ENCODE peak calls at places on chromosome 21, in nine cellular contexts. X is suprapubic skin, Z is body of pancreas, H is upper lobe of left lung, V is tibial nerve, Q is uterus, S is spleen, R is testis, W is vagina. K is an unnamed sample.

GRCh38 chr21:41504030-41504429 is 3.9 kb downstream of the TMPRSS2 start:
- DNase-seq in V (no peak), S (no peak), H (peak), R (no peak), W (no peak), Z (no peak), Q (no peak), X (no peak), K (no peak)

GRCh38 chr21:33024278-33025103 is 1.2 kb upstream of the OLIG2 start:
- DNase-seq in X (no peak), Q (no peak), Z (no peak), V (no peak), R (no peak), H (no peak), W (no peak), S (no peak), K (no peak)

GRCh38 chr21:20661221-20661620 is 337.0 kb upstream of the NCAM2 start:
- DNase-seq in S (no peak), V (no peak), H (no peak), R (no peak), Z (no peak), W (no peak), Q (no peak), X (no peak), K (no peak)

GRCh38 chr21:40200962-40201361 is 333.7 kb downstream of the PCP4 start:
- DNase-seq in Q (no peak), S (no peak), W (no peak), R (no peak), V (no peak), Z (no peak), X (no peak), H (no peak), K (no peak)

GRCh38 chr21:17782051-17782450 is 37.1 kb downstream of the C21orf91 start:
- DNase-seq in H (no peak), S (no peak), Z (no peak), Q (no peak), X (no peak), R (no peak), W (no peak), V (no peak), K (no peak)

GRCh38 chr21:42757826-42758655 is 104.6 kb downstream of the PDE9A start:
- DNase-seq in V (no peak), H (no peak), S (peak), W (no peak), R (no peak), Z (no peak), Q (no peak), X (no peak), K (no peak)

GRCh38 chr21:44279621-44280260 is 5.9 kb upstream of the AIRE start:
- DNase-seq in Q (no peak), H (no peak), S (peak), R (no peak), X (no peak), W (no peak), V (no peak), Z (no peak), K (no peak)

GRCh38 chr21:43739648-43740435 is 20.9 kb downstream of the PDXK start:
- DNase-seq in Z (no peak), X (no peak), V (no peak), R (no peak), S (no peak), H (no peak), W (no peak), Q (no peak), K (no peak)

GRCh38 chr21:18114735-18115134 is 129.9 kb upstream of the CHODL start:
- DNase-seq in R (no peak), H (no peak), W (no peak), V (no peak), X (no peak), Z (no peak), S (no peak), Q (no peak), K (no peak)

GRCh38 chr21:34700605-34701004 is 31.8 kb downstream of the CLIC6 start:
- DNase-seq in H (peak), X (no peak), R (no peak), S (no peak), Z (no peak), W (no peak), V (no peak), Q (no peak), K (no peak)

GRCh38 chr21:41766883-41767605 is at the start of gene RIPK4:
- DNase-seq in H (peak), X (no peak), R (peak), Q (no peak), Z (peak), V (no peak), W (no peak), S (no peak), K (peak)

GRCh38 chr21:35145626-35146236 is 96.6 kb upstream of the RUNX1 start:
- DNase-seq in W (no peak), R (no peak), H (no peak), Z (no peak), Q (no peak), X (no peak), S (no peak), V (no peak), K (no peak)

GRCh38 chr21:35086357-35086756 is 37.3 kb upstream of the RUNX1 start:
- DNase-seq in R (no peak), V (no peak), Z (no peak), H (no peak), W (no peak), S (no peak), X (no peak), Q (no peak), K (no peak)

GRCh38 chr21:28396421-28396820 is 596.3 kb downstream of the LTN1 start:
- DNase-seq in Z (no peak), S (peak), W (no peak), V (no peak), H (no peak), X (no peak), Q (no peak), R (no peak), K (peak)

GRCh38 chr21:45291613-45292398 is 4.1 kb upstream of the POFUT2 start:
- DNase-seq in W (peak), X (peak), R (peak), H (no peak), S (peak), Z (no peak), Q (no peak), V (peak), K (no peak)

GRCh38 chr21:45405271-45405818 is 380 bp downstream of the COL18A1 start:
- DNase-seq in V (no peak), R (peak), H (no peak), Z (no peak), S (peak), W (no peak), Q (peak), X (no peak), K (peak)

GRCh38 chr21:33642896-33643657 is 776 bp downstream of the ITSN1 start:
- DNase-seq in Z (peak), X (no peak), S (peak), H (peak), W (no peak), V (no peak), R (peak), Q (peak), K (peak)

GRCh38 chr21:42646836-42647235 is 6.6 kb upstream of the PDE9A start:
- DNase-seq in V (no peak), Z (no peak), S (peak), W (no peak), Q (no peak), X (no peak), R (no peak), H (no peak), K (no peak)

GRCh38 chr21:43864313-43864805 is 664 bp upstream of the AGPAT3 start:
- DNase-seq in W (no peak), Q (no peak), V (no peak), S (peak), X (no peak), R (peak), Z (peak), H (no peak), K (peak)

GRCh38 chr21:46425566-46425965 is 33.1 kb upstream of the DIP2A start:
- DNase-seq in X (no peak), V (no peak), H (peak), Z (no peak), S (peak), W (no peak), Q (no peak), R (no peak), K (no peak)

GRCh38 chr21:45366476-45366875 is 38.5 kb upstream of the COL18A1 start:
- DNase-seq in V (no peak), W (no peak), X (no peak), S (no peak), R (no peak), H (no peak), Z (no peak), Q (no peak), K (no peak)

GRCh38 chr21:42474043-42474831 is 21.8 kb downstream of the RSPH1 start:
- DNase-seq in S (no peak), W (no peak), Z (peak), X (peak), V (no peak), H (peak), Q (no peak), R (no peak), K (no peak)

GRCh38 chr21:45536301-45537081 is 5.7 kb downstream of the SLC19A1 start:
- DNase-seq in R (no peak), V (peak), H (peak), Q (no peak), X (peak), W (no peak), S (peak), Z (no peak), K (no peak)

GRCh38 chr21:44804762-44805161 is 3.1 kb upstream of the UBE2G2 start:
- DNase-seq in Q (no peak), Z (no peak), W (no peak), S (no peak), H (no peak), V (no peak), X (no peak), R (no peak), K (no peak)

GRCh38 chr21:25949701-25950100 is 214.9 kb downstream of the GABPA start:
- DNase-seq in X (no peak), W (no peak), Z (no peak), R (no peak), V (no peak), S (no peak), H (no peak), Q (no peak), K (no peak)

GRCh38 chr21:46091631-46092025 is 6.3 kb upstream of the COL6A2 start:
- DNase-seq in Z (no peak), V (no peak), H (no peak), R (no peak), S (no peak), W (peak), Q (no peak), X (no peak), K (no peak)

GRCh38 chr21:35291034-35291433 is 241.9 kb upstream of the RUNX1 start:
- DNase-seq in R (no peak), V (no peak), S (no peak), Q (no peak), W (no peak), Z (no peak), H (no peak), X (no peak), K (no peak)

GRCh38 chr21:45457161-45457831 is 52.3 kb downstream of the COL18A1 start:
- DNase-seq in S (peak), V (no peak), H (no peak), Q (no peak), R (no peak), W (no peak), X (no peak), Z (no peak), K (no peak)

GRCh38 chr21:46055863-46056281 is 42.0 kb upstream of the COL6A2 start:
- DNase-seq in H (no peak), S (no peak), Q (peak), R (peak), W (peak), Z (no peak), V (no peak), X (no peak), K (no peak)

GRCh38 chr21:44870748-44871495 is 2.6 kb downstream of the PTTG1IP start:
- DNase-seq in W (no peak), V (no peak), Q (no peak), X (no peak), R (peak), Z (no peak), H (peak), S (no peak), K (no peak)

DNA sequence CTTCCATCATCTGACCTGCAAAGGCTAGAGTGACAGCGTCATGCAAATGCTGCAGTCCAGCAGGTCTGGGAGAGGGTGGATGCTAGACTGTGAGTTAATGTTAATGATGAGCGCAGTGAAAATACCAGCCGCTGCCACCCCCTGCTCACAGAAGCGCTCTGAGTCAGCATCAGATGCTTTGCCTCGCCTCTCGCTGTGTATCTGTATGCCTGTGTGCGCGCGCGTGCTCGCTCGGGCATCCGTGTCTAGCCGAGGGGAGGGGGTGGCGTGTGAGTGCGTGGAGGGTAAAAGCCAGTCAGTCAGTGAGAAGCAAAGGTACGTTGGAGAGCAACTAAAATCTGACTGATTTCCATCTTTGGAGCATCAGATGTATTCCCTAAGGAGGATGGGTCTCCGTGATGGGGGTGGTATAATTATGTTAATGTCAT is 858.7 kb downstream of the USP25 start:
- DNase-seq in X (peak), R (peak), H (peak), Z (peak), V (peak), S (no peak), Q (peak), W (no peak), K (no peak)
- TF ChIP-seq POLR2A in X (no peak), R (no peak), H (no peak), Z (peak), V (peak), S (no peak), Q (peak), W (no peak), K (no peak)

DNA sequence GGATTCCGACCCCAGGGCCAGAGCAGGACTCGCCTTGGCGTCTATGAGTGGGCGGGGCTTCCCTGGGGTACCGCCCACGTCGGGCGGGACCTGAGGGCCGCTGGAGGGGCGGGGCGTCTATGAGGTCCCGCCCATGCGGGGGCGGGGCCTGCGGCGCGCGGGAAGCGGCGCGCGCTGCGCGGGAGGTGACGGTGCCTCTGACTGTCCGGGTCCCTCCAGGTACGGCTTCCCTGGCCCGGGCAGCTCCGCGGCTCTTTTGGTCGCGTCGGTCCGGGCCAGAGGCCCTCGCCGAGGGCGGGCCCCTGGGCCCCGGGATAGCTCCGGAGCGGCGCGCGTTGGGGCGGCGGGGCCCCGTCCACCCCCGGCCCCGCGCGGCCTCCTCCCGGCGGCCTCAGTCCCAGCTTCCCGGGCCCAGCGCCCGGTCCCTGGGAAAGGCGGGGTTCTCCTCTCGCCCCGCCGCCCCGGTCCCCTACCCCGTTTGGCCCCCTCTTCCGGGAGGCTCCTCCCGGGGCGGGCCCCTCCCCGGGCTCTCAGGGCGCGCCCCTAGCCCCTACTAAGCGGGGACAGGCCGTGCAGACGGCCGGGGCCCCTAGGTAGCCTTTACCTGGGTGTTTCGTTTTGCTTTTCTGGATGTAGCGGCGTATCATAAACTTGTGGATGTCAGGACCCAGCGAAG is at the start of gene CHAF1B:
- DNase-seq in X (peak), H (peak), Q (peak), R (peak), W (no peak), V (peak), S (peak), Z (peak), K (peak)
- TF ChIP-seq POLR2A in X (no peak), H (peak), Q (peak), R (no peak), W (no peak), V (no peak), S (no peak), Z (peak), K (peak)

GRCh38 chr21:36923270-36923669 is 43.2 kb downstream of the HLCS start:
- DNase-seq in W (no peak), V (no peak), H (no peak), R (no peak), S (no peak), X (no peak), Q (no peak), Z (no peak), K (no peak)

GRCh38 chr21:36929622-36930021 is 36.8 kb downstream of the HLCS start:
- DNase-seq in Q (no peak), V (no peak), Z (peak), W (no peak), H (no peak), S (no peak), R (peak), X (no peak), K (no peak)

GRCh38 chr21:36928960-36929359 is 37.5 kb downstream of the HLCS start:
- DNase-seq in X (no peak), R (no peak), S (no peak), V (no peak), H (no peak), W (no peak), Z (no peak), Q (no peak), K (no peak)

GRCh38 chr21:36926989-36927695 is 39.3 kb downstream of the HLCS start:
- DNase-seq in S (no peak), Q (no peak), V (no peak), W (no peak), X (no peak), Z (no peak), R (no peak), H (no peak), K (no peak)

DNA sequence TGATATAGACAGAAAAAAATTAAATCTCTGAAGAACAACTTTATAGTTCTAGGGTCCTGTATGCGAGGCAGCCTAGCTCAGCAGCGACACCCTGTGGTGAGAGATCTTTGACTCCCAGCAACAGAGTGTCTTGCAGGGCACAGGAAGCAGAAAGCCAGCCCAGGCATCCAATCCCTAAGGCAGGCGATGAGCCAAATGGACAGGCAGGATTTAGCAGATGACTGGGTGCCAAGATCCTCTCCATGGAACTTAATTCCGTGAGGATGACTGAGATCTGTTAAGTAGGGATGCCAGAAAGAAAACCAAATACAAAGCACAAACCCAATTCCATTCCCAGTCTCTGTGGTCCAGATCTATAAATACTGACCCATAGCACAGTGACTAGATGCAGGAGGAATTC is 38.8 kb downstream of the HLCS start:
- DNase-seq in V (peak), R (peak), S (peak), Q (peak), X (peak), W (no peak), H (peak), Z (peak), K (peak)
- TF ChIP-seq POLR2A in V (no peak), R (no peak), S (no peak), Q (no peak), X (no peak), W (no peak), H (no peak), Z (no peak), K (no peak)

GRCh38 chr21:37208741-37209225 is 58.4 kb downstream of the VPS26C start:
- DNase-seq in V (no peak), W (peak), Q (no peak), H (no peak), Z (peak), R (no peak), S (no peak), X (no peak), K (no peak)
- TF ChIP-seq POLR2A in V (no peak), W (no peak), Q (no peak), H (no peak), Z (no peak), R (no peak), S (no peak), X (no peak), K (no peak)

GRCh38 chr21:38989745-38990423 is 184.2 kb downstream of the ETS2 start:
- DNase-seq in S (no peak), R (no peak), Z (peak), Q (peak), H (peak), V (no peak), X (no peak), W (no peak), K (peak)
- TF ChIP-seq POLR2A in S (no peak), R (no peak), Z (no peak), Q (no peak), H (no peak), V (no peak), X (no peak), W (no peak), K (no peak)

GRCh38 chr21:14308234-14308633 is 74.7 kb downstream of the HSPA13 start:
- DNase-seq in S (no peak), W (no peak), R (no peak), V (no peak), Z (no peak), X (no peak), H (no peak), Q (no peak), K (no peak)
- TF ChIP-seq POLR2A in S (no peak), W (no peak), R (no peak), V (no peak), Z (no peak), X (no peak), H (no peak), Q (no peak), K (no peak)